ENCODE peak calls at places on chromosomes 16 and 17, in six cellular contexts. X is CD8-positive, alpha-beta memory T cell; J is GM12878; B is H7; Q is uterus; I is PC-3. O is an unnamed sample.

GRCh38 chr17:59154721-59155438 is at the start of gene SKA2:
- DNase-seq in I (peak; percentile 100), Q (peak; percentile 96), J (peak; percentile 100), X (no peak), B (peak; percentile 87), O (no peak)

GRCh38 chr16:80564394-80564793 is 23.6 kb downstream of the DYNLRB2 start:
- DNase-seq in I (no peak), B (no peak), Q (no peak), J (no peak), X (no peak), O (no peak)

GRCh38 chr17:29241015-29241963 is 5.4 kb upstream of the CRYBA1 start:
- DNase-seq in J (no peak), X (no peak), I (peak; percentile 87), B (peak; percentile 66), Q (no peak), O (peak; percentile 90)

GRCh38 chr16:14129502-14129901 is 58.4 kb downstream of the MRTFB start:
- DNase-seq in I (no peak), J (no peak), B (no peak), Q (no peak), X (no peak), O (no peak)

GRCh38 chr17:7173687-7174602 is 5.2 kb downstream of the ASGR1 start:
- DNase-seq in I (no peak), B (peak; percentile 95), X (peak; percentile 17), Q (peak; percentile 37), J (no peak), O (no peak)

GRCh38 chr17:73196500-73196899 is 3.6 kb downstream of the COG1 start:
- DNase-seq in B (peak; percentile 74), Q (no peak), I (no peak), X (no peak), J (no peak), O (no peak)

GRCh38 chr17:18093616-18094408 is 6.1 kb downstream of the DRG2 start:
- DNase-seq in I (peak; percentile 85), X (no peak), J (no peak), Q (no peak), B (peak; percentile 77), O (no peak)

GRCh38 chr16:54228325-54228724 is 58.3 kb downstream of the IRX3 start:
- DNase-seq in Q (no peak), B (no peak), J (no peak), X (no peak), I (no peak), O (no peak)

GRCh38 chr17:11276486-11276885 is 35.5 kb downstream of the SHISA6 start:
- DNase-seq in I (no peak), X (no peak), Q (no peak), B (no peak), J (no peak), O (no peak)

GRCh38 chr17:72151565-72152391 is 31.0 kb downstream of the SOX9 start:
- DNase-seq in I (peak; percentile 97), X (no peak), Q (no peak), J (no peak), B (peak; percentile 38), O (no peak)

GRCh38 chr17:41594363-41594915 is 7.7 kb upstream of the KRT14 start:
- DNase-seq in I (no peak), B (no peak), Q (no peak), X (no peak), J (no peak), O (no peak)

GRCh38 chr17:41595585-41595984 is 8.9 kb upstream of the KRT14 start:
- DNase-seq in Q (no peak), I (no peak), X (no peak), B (no peak), J (no peak), O (no peak)

GRCh38 chr17:41589301-41589700 is 2.6 kb upstream of the KRT14 start:
- DNase-seq in J (no peak), Q (no peak), X (no peak), I (no peak), B (peak; percentile 50), O (no peak)

GRCh38 chr17:41592601-41593305 is 6.1 kb upstream of the KRT14 start:
- DNase-seq in X (no peak), I (no peak), J (no peak), Q (no peak), B (no peak), O (no peak)

DNA sequence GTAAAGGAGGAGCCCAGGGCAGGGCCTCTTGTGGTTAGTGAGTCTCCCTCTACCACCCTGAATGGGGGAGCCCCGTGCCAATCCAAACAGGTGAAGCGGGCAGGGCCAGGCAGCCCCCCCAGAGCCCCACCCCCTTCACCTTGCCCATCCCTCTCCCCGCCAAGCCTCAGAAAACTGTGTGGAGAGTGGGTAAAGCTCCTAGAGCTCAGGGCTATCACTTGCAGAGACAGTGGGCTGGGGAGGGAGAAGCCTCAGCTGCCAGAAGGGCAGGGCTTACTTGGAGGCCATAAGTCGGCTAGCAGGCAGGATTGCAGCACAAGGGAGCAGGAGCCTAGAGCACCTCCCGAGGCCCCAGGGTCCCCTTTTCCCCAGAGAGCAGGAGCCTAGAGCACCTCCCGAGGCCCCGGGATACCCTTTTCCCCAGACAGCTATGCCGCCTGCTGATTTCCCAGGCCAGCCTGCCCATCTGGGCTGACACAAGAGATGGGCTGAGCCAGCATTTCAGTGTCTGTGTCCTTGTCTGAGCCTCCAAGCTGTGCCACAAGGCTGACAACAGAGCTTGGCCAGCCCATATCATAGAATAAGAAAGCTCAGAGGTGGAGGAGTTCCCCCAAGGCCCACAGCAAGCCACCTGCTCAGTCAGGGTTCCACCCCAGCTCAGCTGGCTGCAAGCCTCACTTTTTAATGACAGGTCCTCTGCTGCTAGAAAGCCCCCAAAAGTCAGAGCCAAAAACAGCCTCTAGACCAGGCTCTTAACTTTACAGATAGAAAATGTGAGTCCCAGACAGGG is 6.8 kb upstream of the KRT14 start:
- DNase-seq in B (no peak), J (no peak), I (no peak), X (no peak), Q (no peak), O (no peak)
- H3K27me3 ChIP-seq in B (peaks cover 1% of the 10 kb centered on the region), J (no peaks in the 10 kb centered on the region), I (no peaks in the 10 kb centered on the region), X (no peaks in the 10 kb centered on the region), Q (no peaks in the 10 kb centered on the region), O (peaks cover 21% of the 10 kb centered on the region)

DNA sequence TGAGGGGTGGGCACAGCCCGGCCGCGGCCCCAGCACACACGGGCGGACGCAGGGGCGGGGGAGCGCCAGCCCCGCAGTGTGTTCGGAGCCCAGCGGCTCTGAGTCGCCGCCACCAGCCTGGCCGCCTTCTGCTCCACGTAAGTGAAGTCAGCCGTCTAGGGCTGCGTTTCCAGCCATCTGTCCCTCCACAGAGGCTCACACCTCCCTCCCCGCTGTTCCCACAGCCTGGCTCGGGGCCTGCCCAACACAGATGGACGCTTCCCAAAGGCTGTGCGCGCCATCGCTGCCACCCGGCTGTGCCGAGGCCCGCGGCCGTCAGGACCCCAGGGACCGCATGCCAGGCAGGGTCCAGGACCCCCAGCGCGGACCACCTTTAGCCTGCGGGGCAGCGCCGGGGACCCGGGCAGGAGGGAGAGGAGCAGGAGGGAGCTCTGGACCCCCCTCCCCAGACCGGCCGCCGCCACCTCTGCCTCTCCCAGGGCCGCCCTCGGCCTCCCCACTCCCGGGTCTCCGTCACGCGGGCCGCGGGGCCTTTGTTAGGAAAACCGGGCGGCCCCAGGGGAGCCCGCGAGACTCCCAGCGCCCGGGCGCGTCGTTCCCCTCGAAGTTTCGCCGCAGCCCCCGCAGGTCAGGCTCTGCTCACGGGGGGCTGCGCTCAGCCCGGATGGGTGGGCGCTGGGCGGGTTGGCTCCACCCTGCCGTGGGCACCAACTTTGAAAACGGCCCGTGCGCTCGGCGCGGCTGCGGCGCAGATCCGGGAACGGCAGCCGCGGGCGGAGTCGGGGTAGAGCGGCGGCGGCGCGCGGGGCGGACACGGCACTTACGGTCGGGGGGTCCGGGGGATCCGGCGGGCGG is 36.6 kb downstream of the CBFA2T3 start:
- DNase-seq in X (no peak), Q (no peak), I (no peak), B (peak; percentile 91), J (no peak), O (no peak)
- H3K27me3 ChIP-seq in X (peaks cover 47% of the 10 kb centered on the region), Q (no peaks in the 10 kb centered on the region), I (peaks cover 25% of the 10 kb centered on the region), B (peaks cover 23% of the 10 kb centered on the region), J (no peaks in the 10 kb centered on the region), O (peaks cover 53% of the 10 kb centered on the region)

DNA sequence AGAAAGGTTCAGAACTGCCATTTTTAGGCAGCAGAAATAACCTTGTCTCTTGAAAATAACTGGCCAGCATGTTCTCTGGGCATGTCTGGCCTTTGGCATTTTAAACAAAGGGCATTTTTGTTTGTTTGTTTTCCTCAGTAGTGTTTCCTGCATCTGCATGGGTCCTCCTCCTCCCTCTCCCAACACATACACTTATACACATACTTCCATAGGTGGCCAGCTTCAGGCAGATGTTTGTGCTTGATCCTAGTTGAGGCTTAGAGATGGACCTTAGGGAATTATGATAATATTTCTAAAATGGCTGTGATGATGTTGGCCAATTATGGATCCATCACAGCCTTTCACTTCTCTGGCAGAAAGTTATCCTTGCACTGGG is 7.2 kb downstream of the TBX4 start:
- DNase-seq in Q (no peak), I (no peak), J (no peak), B (no peak), X (no peak), O (no peak)
- H3K27me3 ChIP-seq in Q (peaks cover 41% of the 10 kb centered on the region), I (no peaks in the 10 kb centered on the region), J (peaks cover 37% of the 10 kb centered on the region), B (peaks cover 99% of the 10 kb centered on the region), X (peaks cover 44% of the 10 kb centered on the region), O (peaks cover 45% of the 10 kb centered on the region)

GRCh38 chr16:8591451-8591850 is 1.1 kb upstream of the TMEM114 start:
- DNase-seq in J (no peak), B (no peak), Q (no peak), I (no peak), X (no peak), O (no peak)

GRCh38 chr16:8588703-8589292 is 1.5 kb downstream of the TMEM114 start:
- DNase-seq in J (no peak), X (no peak), Q (no peak), B (peak; percentile 82), I (no peak), O (no peak)

GRCh38 chr16:8590161-8590688 is at the start of gene TMEM114:
- DNase-seq in B (peak; percentile 88), I (no peak), Q (no peak), J (no peak), X (no peak), O (no peak)

GRCh38 chr16:8589293-8590160 is 784 bp downstream of the TMEM114 start:
- DNase-seq in B (peak; percentile 87), Q (no peak), J (no peak), I (no peak), X (no peak), O (no peak)

GRCh38 chr16:8590811-8591210 is 500 bp upstream of the TMEM114 start:
- DNase-seq in J (no peak), Q (no peak), X (no peak), I (no peak), B (no peak), O (no peak)
- H3K27me3 ChIP-seq in J (peaks cover 11% of the 10 kb centered on the region), Q (peaks cover 12% of the 10 kb centered on the region), X (peaks cover 14% of the 10 kb centered on the region), I (peaks cover 14% of the 10 kb centered on the region), B (peaks cover 36% of the 10 kb centered on the region), O (peaks cover 16% of the 10 kb centered on the region)

DNA sequence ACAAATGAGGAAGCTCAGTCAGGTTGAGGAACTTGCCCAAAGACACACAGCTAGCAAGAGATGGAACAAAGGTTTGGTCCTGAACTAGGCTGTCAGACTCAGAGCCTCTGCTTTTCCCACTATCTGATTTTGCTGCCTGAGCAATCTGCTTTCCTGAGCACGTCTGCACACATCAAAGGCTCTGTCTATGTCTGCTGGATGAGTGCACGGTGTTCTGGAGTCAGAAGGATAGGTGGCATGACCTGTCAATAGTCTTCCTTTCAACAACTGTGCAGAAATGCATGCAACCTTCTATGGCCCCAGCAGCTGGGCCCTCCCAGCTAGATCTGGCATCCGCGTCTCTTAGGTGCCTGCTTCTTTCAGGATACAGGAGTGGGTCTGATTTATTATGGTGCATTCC is 138.3 kb downstream of the UTP18 start:
- DNase-seq in I (no peak), J (no peak), X (no peak), Q (no peak), B (no peak), O (no peak)
- H3K27me3 ChIP-seq in I (peaks cover 45% of the 10 kb centered on the region), J (no peaks in the 10 kb centered on the region), X (no peaks in the 10 kb centered on the region), Q (no peaks in the 10 kb centered on the region), B (no peaks in the 10 kb centered on the region), O (no peaks in the 10 kb centered on the region)

GRCh38 chr17:81101614-81102306 is 63.5 kb upstream of the PVALEF start:
- DNase-seq in X (peak; percentile 85), I (peak; percentile 89), Q (peak; percentile 66), J (peak; percentile 13), B (peak; percentile 100), O (no peak)
- H3K27me3 ChIP-seq in X (no peaks in the 10 kb centered on the region), I (no peaks in the 10 kb centered on the region), Q (no peaks in the 10 kb centered on the region), J (no peaks in the 10 kb centered on the region), B (no peaks in the 10 kb centered on the region), O (no peaks in the 10 kb centered on the region)